ENCODE peak calls at places on chromosomes 12 and 14, in five cellular contexts. T, B, Q, S and Z are unnamed samples.

GRCh38 chr14:72891666-72892102 is 2.2 kb downstream of the DPF3 start:
- DNase-seq in T (no peak), B (no peak), Q (no peak), S (no peak), Z (no peak)

GRCh38 chr14:55373784-55374725 is 37.6 kb downstream of the ATG14 start:
- DNase-seq in T (no peak), B (no peak), Q (peak; percentile 39), S (no peak), Z (peak; percentile 28)

GRCh38 chr12:112409906-112410244 is 470 bp upstream of the RPL6 start:
- DNase-seq in T (no peak), B (no peak), Q (no peak), S (no peak), Z (no peak)

GRCh38 chr14:91929700-91930099 is 17.8 kb downstream of the FBLN5 start:
- DNase-seq in T (no peak), B (no peak), Q (no peak), S (peak; percentile 36), Z (no peak)

GRCh38 chr12:30694971-30695326 is 720 bp downstream of the IPO8 start:
- DNase-seq in T (peak; percentile 67), B (peak; percentile 70), Q (peak; percentile 61), S (peak; percentile 36), Z (no peak)

GRCh38 chr12:102475355-102475754 is 5.0 kb downstream of the IGF1 start:
- DNase-seq in T (no peak), B (no peak), Q (no peak), S (no peak), Z (no peak)

GRCh38 chr12:124767075-124767821 is 96.4 kb downstream of the SCARB1 start:
- DNase-seq in T (peak; percentile 83), B (peak; percentile 95), Q (peak; percentile 58), S (peak; percentile 58), Z (peak; percentile 72)

GRCh38 chr12:4289334-4289878 is 15.8 kb downstream of the CCND2 start:
- DNase-seq in T (peak; percentile 55), B (no peak), Q (no peak), S (no peak), Z (no peak)

GRCh38 chr14:63470877-63471565 is 72.2 kb downstream of the PPP2R5E start:
- DNase-seq in T (no peak), B (no peak), Q (peak; percentile 76), S (peak; percentile 85), Z (no peak)

GRCh38 chr14:88463318-88463717 is 77.9 kb downstream of the SPATA7 start:
- DNase-seq in T (peak; percentile 25), B (no peak), Q (peak; percentile 14), S (no peak), Z (no peak)
- TF ChIP-seq CTCF in T (peak; percentile 37), B (no peak), Q (peak; percentile 40), S (peak; percentile 41), Z (peak; percentile 40)

GRCh38 chr14:75660238-75660629 is 442 bp downstream of the ERG28 start:
- DNase-seq in T (no peak), B (no peak), Q (no peak), S (no peak), Z (no peak)

GRCh38 chr14:75662966-75663365 is 1.9 kb downstream of the TTLL5 start:
- DNase-seq in T (no peak), B (no peak), Q (peak; percentile 66), S (no peak), Z (no peak)

GRCh38 chr14:75661499-75661814 is 411 bp downstream of the TTLL5 start:
- DNase-seq in T (no peak), B (no peak), Q (no peak), S (no peak), Z (no peak)

GRCh38 chr14:75658957-75659356 is 1.7 kb downstream of the ERG28 start:
- DNase-seq in T (no peak), B (no peak), Q (no peak), S (no peak), Z (no peak)

GRCh38 chr14:75660630-75661498 is at the start of the genes ERG28 and TTLL5:
- DNase-seq in T (peak; percentile 97), B (peak; percentile 98), Q (peak; percentile 98), S (peak; percentile 98), Z (peak; percentile 95)
- H3K27ac ChIP-seq in T (peak within 1 kb of the TSS; percentile 66), B (peak within 1 kb of the TSS; percentile 89), Q (peak within 1 kb of the TSS; percentile 71), S (peak within 1 kb of the TSS; percentile 89), Z (peak within 1 kb of the TSS; percentile 93)

GRCh38 chr12:226401-226800 is 12.4 kb upstream of the SLC6A12 start:
- DNase-seq in T (no peak), B (no peak), Q (no peak), S (no peak), Z (no peak)
- TF ChIP-seq CTCF in T (no peak), B (no peak), Q (no peak), S (no peak), Z (no peak)

DNA sequence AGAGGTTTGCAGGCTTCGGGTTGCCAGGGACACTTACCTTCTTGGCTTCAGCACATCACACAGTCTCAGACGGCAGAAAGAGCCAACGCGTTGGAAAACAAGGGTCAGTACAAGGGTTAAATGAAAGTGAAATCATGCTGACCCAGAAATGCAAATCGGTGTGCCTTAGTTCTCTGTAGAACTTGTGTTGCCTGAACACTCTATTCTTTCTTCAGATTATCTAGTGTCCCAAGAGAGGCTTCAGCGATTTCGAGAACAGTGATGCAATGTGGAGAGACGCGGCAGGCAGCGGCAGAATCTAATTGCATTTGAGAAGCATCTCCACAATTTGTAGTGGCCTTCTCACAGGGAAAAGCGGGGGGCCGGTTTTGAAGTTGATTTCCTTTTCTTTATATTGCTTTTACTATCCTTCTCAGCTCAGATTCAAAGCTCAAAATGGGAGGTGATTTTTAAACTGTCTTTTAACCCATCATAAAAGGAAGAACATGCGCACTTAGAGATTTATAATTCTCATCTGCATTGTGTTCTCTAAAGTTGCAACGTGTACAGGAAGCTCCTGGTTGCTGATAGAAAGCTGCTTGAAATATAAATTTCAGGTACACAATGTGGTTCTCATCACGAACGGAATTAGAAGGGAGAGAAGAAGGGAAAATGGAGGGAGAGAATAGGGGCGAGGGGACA is 67.8 kb upstream of the EGLN3 start:
- DNase-seq in T (no peak), B (no peak), Q (no peak), S (no peak), Z (no peak)
- H3K27ac ChIP-seq in T (no peak overlapping the region), B (no peak overlapping the region), Q (no peak overlapping the region), S (no peak overlapping the region), Z (peak overlapping the region; percentile 47)

DNA sequence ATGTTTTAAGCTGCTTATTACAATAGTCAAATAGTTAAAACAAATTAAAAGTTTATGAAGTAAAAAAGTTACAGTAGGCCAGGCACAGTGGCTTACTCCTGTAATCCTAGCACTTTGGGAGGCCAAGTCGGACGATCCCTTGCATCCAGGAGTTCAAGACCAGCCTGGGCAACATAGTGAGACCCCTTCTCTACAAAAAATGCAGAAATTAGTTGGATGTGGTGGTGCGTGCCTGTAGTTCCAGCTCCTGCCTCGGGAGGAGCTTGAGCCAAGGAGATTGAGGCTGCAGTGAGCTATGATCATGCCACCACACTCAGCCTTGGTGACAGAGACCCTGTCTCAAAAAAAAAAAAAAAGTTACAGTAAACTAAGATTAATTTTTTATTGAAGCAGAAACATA is 142.6 kb downstream of the MIPOL1 start:
- DNase-seq in T (no peak), B (no peak), Q (no peak), S (no peak), Z (no peak)
- TF ChIP-seq CTCF in T (no peak), B (no peak), Q (no peak), S (no peak), Z (no peak)

GRCh38 chr12:7609480-7609879 is 56.2 kb downstream of the APOBEC1 start:
- DNase-seq in T (no peak), B (no peak), Q (no peak), S (peak; percentile 11), Z (no peak)
- H3K27ac ChIP-seq in T (no peak overlapping the region), B (no peak overlapping the region), Q (no peak overlapping the region), S (no peak overlapping the region), Z (no peak overlapping the region)

GRCh38 chr14:36099619-36100018 is 76.9 kb downstream of the PTCSC3 start:
- DNase-seq in T (no peak), B (no peak), Q (no peak), S (no peak), Z (no peak)

DNA sequence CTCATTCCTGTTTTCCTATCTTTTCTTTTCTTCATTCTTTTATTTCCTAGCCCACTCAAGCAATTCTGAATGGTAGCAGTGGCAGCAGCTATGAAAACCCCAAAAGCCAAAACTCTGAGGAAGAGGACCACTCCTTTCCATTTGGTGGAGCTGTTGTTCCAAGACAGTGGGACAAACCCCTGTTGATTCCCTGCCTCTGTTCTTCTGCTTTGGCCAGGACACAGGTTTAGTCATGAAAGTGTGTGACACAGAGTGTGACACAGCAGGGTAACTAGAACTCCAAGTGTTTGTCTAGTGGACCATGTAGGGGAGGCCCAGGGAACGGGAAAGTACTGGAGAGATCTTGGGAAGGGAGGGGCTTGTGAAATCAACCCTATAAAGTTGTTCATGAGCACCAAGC is 71.1 kb downstream of the PTCSC3 start:
- DNase-seq in T (peak; percentile 20), B (no peak), Q (no peak), S (no peak), Z (no peak)
- TF ChIP-seq CTCF in T (no peak), B (no peak), Q (no peak), S (no peak), Z (no peak)

DNA sequence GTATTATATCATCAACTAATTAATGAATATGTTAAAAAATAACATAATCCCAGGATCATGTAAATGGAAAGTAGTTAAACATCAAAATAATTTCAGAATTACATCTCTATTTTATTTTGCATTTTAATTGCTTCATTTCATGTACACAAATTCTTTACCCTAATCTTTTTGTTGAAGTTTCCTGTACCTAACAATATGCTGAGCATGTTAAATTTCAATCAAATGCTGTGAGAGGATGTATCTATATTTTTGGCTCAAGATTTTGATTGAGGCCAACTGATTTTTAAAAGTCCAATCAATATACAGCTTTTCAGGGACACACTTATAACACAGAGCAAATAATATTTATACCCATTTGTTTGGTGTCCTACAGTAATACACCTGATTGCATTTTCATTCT is 6.4 kb downstream of the GPRC5D start:
- DNase-seq in T (no peak), B (no peak), Q (no peak), S (no peak), Z (no peak)
- H3K27ac ChIP-seq in T (no peak overlapping the region), B (no peak overlapping the region), Q (no peak overlapping the region), S (no peak overlapping the region), Z (no peak overlapping the region)